ENCODE peak calls at places on chromosomes 7 and 10, in ten cellular contexts. One of them, this sample, is unnamed.

GRCh38 chr7:132380065-132380464 is 196.2 kb downstream of the PLXNA4 start:
- DNase-seq in HCT116: no peak
- DNase-seq in NCI-H1694: no peak
- DNase-seq in H54: no peak
- DNase-seq in WERI-Rb-1: no peak
- DNase-seq in Panc1: no peak
- DNase-seq in NCI-H1417: no peak
- DNase-seq in left cardiac atrium: peak
- DNase-seq in hepatic stellate cell: no peak
- DNase-seq in NCI-H1092: no peak
- DNase-seq in this sample: no peak

GRCh38 chr7:4768597-4769569 is 6.5 kb upstream of the AP5Z1 start:
- DNase-seq in NCI-H1417: no peak
- DNase-seq in WERI-Rb-1: no peak
- DNase-seq in NCI-H1092: no peak
- DNase-seq in NCI-H1694: no peak
- DNase-seq in Panc1: no peak
- DNase-seq in left cardiac atrium: no peak
- DNase-seq in H54: no peak
- DNase-seq in hepatic stellate cell: no peak
- DNase-seq in HCT116: no peak
- DNase-seq in this sample: no peak

GRCh38 chr7:2003931-2004812 is 228.6 kb downstream of the MAD1L1 start:
- DNase-seq in NCI-H1694: no peak
- DNase-seq in hepatic stellate cell: no peak
- DNase-seq in H54: no peak
- DNase-seq in NCI-H1092: no peak
- DNase-seq in HCT116: no peak
- DNase-seq in NCI-H1417: no peak
- DNase-seq in WERI-Rb-1: no peak
- DNase-seq in left cardiac atrium: peak
- DNase-seq in Panc1: no peak
- DNase-seq in this sample: no peak

GRCh38 chr10:112953760-112954159 is 3.7 kb downstream of the TCF7L2 start:
- DNase-seq in left cardiac atrium: no peak
- DNase-seq in hepatic stellate cell: no peak
- DNase-seq in WERI-Rb-1: no peak
- DNase-seq in NCI-H1092: no peak
- DNase-seq in HCT116: no peak
- DNase-seq in NCI-H1694: no peak
- DNase-seq in H54: no peak
- DNase-seq in NCI-H1417: no peak
- DNase-seq in Panc1: no peak
- DNase-seq in this sample: no peak

GRCh38 chr10:14578060-14578952 is 196.4 kb downstream of the FAM107B start:
- DNase-seq in NCI-H1092: no peak
- DNase-seq in H54: no peak
- DNase-seq in left cardiac atrium: peak
- DNase-seq in NCI-H1694: no peak
- DNase-seq in hepatic stellate cell: peak
- DNase-seq in NCI-H1417: no peak
- DNase-seq in HCT116: no peak
- DNase-seq in WERI-Rb-1: no peak
- DNase-seq in Panc1: no peak
- DNase-seq in this sample: peak

GRCh38 chr10:87661861-87662785 is 2.4 kb downstream of the PAPSS2 start:
- DNase-seq in left cardiac atrium: no peak
- DNase-seq in NCI-H1092: no peak
- DNase-seq in NCI-H1694: no peak
- DNase-seq in HCT116: no peak
- DNase-seq in WERI-Rb-1: no peak
- DNase-seq in H54: no peak
- DNase-seq in NCI-H1417: no peak
- DNase-seq in Panc1: no peak
- DNase-seq in hepatic stellate cell: no peak
- DNase-seq in this sample: no peak

GRCh38 chr10:5461201-5461585 is 38.2 kb downstream of the CALML5 start:
- DNase-seq in hepatic stellate cell: no peak
- DNase-seq in H54: no peak
- DNase-seq in left cardiac atrium: no peak
- DNase-seq in NCI-H1694: no peak
- DNase-seq in Panc1: no peak
- DNase-seq in WERI-Rb-1: no peak
- DNase-seq in NCI-H1092: no peak
- DNase-seq in NCI-H1417: peak
- DNase-seq in HCT116: no peak
- DNase-seq in this sample: no peak

GRCh38 chr10:33661580-33662269 is 327.3 kb upstream of the NRP1 start:
- DNase-seq in NCI-H1694: peak
- DNase-seq in H54: peak
- DNase-seq in Panc1: no peak
- DNase-seq in hepatic stellate cell: peak
- DNase-seq in NCI-H1092: no peak
- DNase-seq in left cardiac atrium: peak
- DNase-seq in WERI-Rb-1: no peak
- DNase-seq in NCI-H1417: no peak
- DNase-seq in HCT116: no peak
- DNase-seq in this sample: no peak

GRCh38 chr10:56116684-56117083 is 244.4 kb downstream of the ZWINT start:
- DNase-seq in HCT116: no peak
- DNase-seq in hepatic stellate cell: no peak
- DNase-seq in NCI-H1092: no peak
- DNase-seq in NCI-H1417: no peak
- DNase-seq in Panc1: no peak
- DNase-seq in NCI-H1694: peak
- DNase-seq in H54: no peak
- DNase-seq in WERI-Rb-1: no peak
- DNase-seq in left cardiac atrium: no peak
- DNase-seq in this sample: no peak

GRCh38 chr7:158114056-158114850 is 473.4 kb downstream of the PTPRN2 start:
- DNase-seq in H54: no peak
- DNase-seq in NCI-H1092: no peak
- DNase-seq in WERI-Rb-1: no peak
- DNase-seq in HCT116: no peak
- DNase-seq in NCI-H1417: no peak
- DNase-seq in left cardiac atrium: no peak
- DNase-seq in NCI-H1694: no peak
- DNase-seq in Panc1: no peak
- DNase-seq in hepatic stellate cell: no peak
- DNase-seq in this sample: no peak

GRCh38 chr7:117119192-117119924 is 166.1 kb downstream of the ST7 start:
- DNase-seq in NCI-H1092: peak
- DNase-seq in Panc1: peak
- DNase-seq in NCI-H1417: peak
- DNase-seq in hepatic stellate cell: peak
- DNase-seq in HCT116: peak
- DNase-seq in NCI-H1694: peak
- DNase-seq in WERI-Rb-1: peak
- DNase-seq in H54: no peak
- DNase-seq in left cardiac atrium: peak
- DNase-seq in this sample: peak

GRCh38 chr7:20596653-20597052 is 18.8 kb upstream of the ABCB5 start:
- DNase-seq in NCI-H1694: no peak
- DNase-seq in left cardiac atrium: no peak
- DNase-seq in HCT116: no peak
- DNase-seq in NCI-H1417: no peak
- DNase-seq in H54: peak
- DNase-seq in hepatic stellate cell: peak
- DNase-seq in NCI-H1092: no peak
- DNase-seq in Panc1: peak
- DNase-seq in WERI-Rb-1: no peak
- DNase-seq in this sample: peak

GRCh38 chr7:51276091-51276605 is 40.5 kb downstream of the COBL start:
- DNase-seq in hepatic stellate cell: no peak
- DNase-seq in NCI-H1092: no peak
- DNase-seq in NCI-H1694: no peak
- DNase-seq in NCI-H1417: no peak
- DNase-seq in H54: no peak
- DNase-seq in Panc1: no peak
- DNase-seq in HCT116: no peak
- DNase-seq in left cardiac atrium: no peak
- DNase-seq in WERI-Rb-1: no peak
- DNase-seq in this sample: no peak

GRCh38 chr7:50679218-50680007 is 103.3 kb downstream of the GRB10 start:
- DNase-seq in NCI-H1092: peak
- DNase-seq in H54: peak
- DNase-seq in WERI-Rb-1: no peak
- DNase-seq in NCI-H1694: peak
- DNase-seq in hepatic stellate cell: peak
- DNase-seq in left cardiac atrium: no peak
- DNase-seq in NCI-H1417: peak
- DNase-seq in HCT116: peak
- DNase-seq in Panc1: peak
- DNase-seq in this sample: no peak

GRCh38 chr10:110977662-110978061 is 58.3 kb downstream of the SHOC2 start:
- DNase-seq in left cardiac atrium: no peak
- DNase-seq in H54: no peak
- DNase-seq in WERI-Rb-1: no peak
- DNase-seq in NCI-H1694: no peak
- DNase-seq in NCI-H1417: no peak
- DNase-seq in Panc1: no peak
- DNase-seq in NCI-H1092: no peak
- DNase-seq in HCT116: no peak
- DNase-seq in hepatic stellate cell: no peak
- DNase-seq in this sample: no peak

GRCh38 chr10:27356738-27357137 is 116.1 kb upstream of the ACBD5 start:
- DNase-seq in WERI-Rb-1: no peak
- DNase-seq in Panc1: no peak
- DNase-seq in NCI-H1694: no peak
- DNase-seq in NCI-H1092: no peak
- DNase-seq in left cardiac atrium: no peak
- DNase-seq in HCT116: no peak
- DNase-seq in hepatic stellate cell: no peak
- DNase-seq in H54: no peak
- DNase-seq in NCI-H1417: no peak
- DNase-seq in this sample: no peak

GRCh38 chr7:143238289-143238995 is 16.6 kb downstream of the TAS2R40 start:
- DNase-seq in Panc1: no peak
- DNase-seq in left cardiac atrium: no peak
- DNase-seq in H54: no peak
- DNase-seq in WERI-Rb-1: no peak
- DNase-seq in hepatic stellate cell: no peak
- DNase-seq in NCI-H1092: no peak
- DNase-seq in NCI-H1417: no peak
- DNase-seq in HCT116: no peak
- DNase-seq in NCI-H1694: no peak
- DNase-seq in this sample: no peak

GRCh38 chr7:138400400-138400886 is 59.6 kb upstream of the TRIM24 start:
- DNase-seq in hepatic stellate cell: no peak
- DNase-seq in Panc1: no peak
- DNase-seq in NCI-H1417: no peak
- DNase-seq in NCI-H1092: no peak
- DNase-seq in WERI-Rb-1: no peak
- DNase-seq in H54: no peak
- DNase-seq in HCT116: no peak
- DNase-seq in left cardiac atrium: no peak
- DNase-seq in NCI-H1694: no peak
- DNase-seq in this sample: peak

GRCh38 chr10:72015868-72016267 is 51.7 kb downstream of the CHST3 start:
- DNase-seq in NCI-H1092: no peak
- DNase-seq in H54: no peak
- DNase-seq in WERI-Rb-1: no peak
- DNase-seq in left cardiac atrium: no peak
- DNase-seq in Panc1: no peak
- DNase-seq in HCT116: no peak
- DNase-seq in hepatic stellate cell: no peak
- DNase-seq in NCI-H1417: no peak
- DNase-seq in NCI-H1694: no peak
- DNase-seq in this sample: no peak

GRCh38 chr10:21184216-21184615 is 287.1 kb upstream of the NEBL start:
- DNase-seq in NCI-H1092: peak
- DNase-seq in WERI-Rb-1: no peak
- DNase-seq in NCI-H1417: peak
- DNase-seq in left cardiac atrium: no peak
- DNase-seq in NCI-H1694: no peak
- DNase-seq in Panc1: no peak
- DNase-seq in HCT116: no peak
- DNase-seq in hepatic stellate cell: no peak
- DNase-seq in H54: no peak
- DNase-seq in this sample: peak

GRCh38 chr7:17558558-17559332 is 260.3 kb downstream of the AHR start:
- DNase-seq in NCI-H1417: no peak
- DNase-seq in hepatic stellate cell: no peak
- DNase-seq in WERI-Rb-1: no peak
- DNase-seq in NCI-H1694: no peak
- DNase-seq in NCI-H1092: no peak
- DNase-seq in Panc1: no peak
- DNase-seq in HCT116: no peak
- DNase-seq in H54: no peak
- DNase-seq in left cardiac atrium: no peak
- DNase-seq in this sample: no peak

GRCh38 chr7:81659697-81660395 is 110.0 kb downstream of the HGF start:
- DNase-seq in left cardiac atrium: no peak
- DNase-seq in HCT116: no peak
- DNase-seq in WERI-Rb-1: no peak
- DNase-seq in NCI-H1417: no peak
- DNase-seq in NCI-H1694: no peak
- DNase-seq in H54: no peak
- DNase-seq in Panc1: no peak
- DNase-seq in hepatic stellate cell: no peak
- DNase-seq in NCI-H1092: no peak
- DNase-seq in this sample: no peak

GRCh38 chr10:124983321-124983720 is 41.4 kb downstream of the ZRANB1 start:
- DNase-seq in NCI-H1694: no peak
- DNase-seq in left cardiac atrium: no peak
- DNase-seq in NCI-H1417: no peak
- DNase-seq in H54: no peak
- DNase-seq in hepatic stellate cell: no peak
- DNase-seq in WERI-Rb-1: no peak
- DNase-seq in NCI-H1092: no peak
- DNase-seq in Panc1: no peak
- DNase-seq in HCT116: no peak
- DNase-seq in this sample: peak

GRCh38 chr7:132065193-132065972 is 509.0 kb upstream of the PODXL start:
- DNase-seq in NCI-H1092: no peak
- DNase-seq in hepatic stellate cell: peak
- DNase-seq in Panc1: peak
- DNase-seq in WERI-Rb-1: no peak
- DNase-seq in NCI-H1417: no peak
- DNase-seq in H54: peak
- DNase-seq in left cardiac atrium: peak
- DNase-seq in HCT116: peak
- DNase-seq in NCI-H1694: no peak
- DNase-seq in this sample: peak